ENCODE peak calls at places on chromosomes 3 and 15, in four cellular contexts. One of them, this sample, is unnamed.

GRCh38 chr3:176587089-176587488 is 610.2 kb downstream of the TBL1XR1 start:
- DNase-seq in H1: no peak
- DNase-seq in lower lobe of right lung: no peak
- DNase-seq in IMR-90: no peak
- DNase-seq in this sample: no peak

GRCh38 chr3:3127432-3128010 is 781 bp downstream of the TRNT1 start:
- DNase-seq in H1: no peak
- DNase-seq in lower lobe of right lung: no peak
- DNase-seq in IMR-90: peak
- DNase-seq in this sample: no peak

GRCh38 chr15:92848852-92849598 is 51.1 kb upstream of the CHD2 start:
- DNase-seq in H1: no peak
- DNase-seq in lower lobe of right lung: no peak
- DNase-seq in IMR-90: peak
- DNase-seq in this sample: no peak

GRCh38 chr3:48493203-48493501 is 10.8 kb downstream of the SHISA5 start:
- DNase-seq in H1: no peak
- DNase-seq in lower lobe of right lung: no peak
- DNase-seq in IMR-90: no peak
- DNase-seq in this sample: no peak

GRCh38 chr3:56782900-56783299 is 18.8 kb downstream of the ARHGEF3 start:
- DNase-seq in H1: no peak
- DNase-seq in lower lobe of right lung: no peak
- DNase-seq in IMR-90: no peak
- DNase-seq in this sample: no peak

GRCh38 chr3:39990532-39990931 is 181.1 kb downstream of the MYRIP start:
- DNase-seq in H1: peak
- DNase-seq in lower lobe of right lung: no peak
- DNase-seq in IMR-90: peak
- DNase-seq in this sample: peak

GRCh38 chr3:134364061-134364935 is 9.9 kb downstream of the AMOTL2 start:
- DNase-seq in H1: peak
- DNase-seq in lower lobe of right lung: peak
- DNase-seq in IMR-90: peak
- DNase-seq in this sample: peak

GRCh38 chr15:94840794-94841587 is 609.6 kb downstream of the MCTP2 start:
- DNase-seq in H1: no peak
- DNase-seq in lower lobe of right lung: no peak
- DNase-seq in IMR-90: peak
- DNase-seq in this sample: no peak

GRCh38 chr3:87426916-87427315 is 150.5 kb upstream of the POU1F1 start:
- DNase-seq in H1: no peak
- DNase-seq in lower lobe of right lung: no peak
- DNase-seq in IMR-90: no peak
- DNase-seq in this sample: no peak

GRCh38 chr15:90929709-90930019 is 2.7 kb downstream of the HDDC3 start:
- DNase-seq in H1: no peak
- DNase-seq in lower lobe of right lung: no peak
- DNase-seq in IMR-90: no peak
- DNase-seq in this sample: no peak

GRCh38 chr3:36447063-36447462 is 66.8 kb downstream of the STAC start:
- DNase-seq in H1: no peak
- DNase-seq in lower lobe of right lung: no peak
- DNase-seq in IMR-90: no peak
- DNase-seq in this sample: no peak

GRCh38 chr15:67097424-67097823 is 32.0 kb downstream of the SMAD3 start:
- DNase-seq in H1: no peak
- DNase-seq in lower lobe of right lung: no peak
- DNase-seq in IMR-90: no peak
- DNase-seq in this sample: no peak

GRCh38 chr3:191435981-191436380 is 25.0 kb upstream of the PYDC2 start:
- DNase-seq in H1: no peak
- DNase-seq in lower lobe of right lung: no peak
- DNase-seq in IMR-90: no peak
- DNase-seq in this sample: no peak

GRCh38 chr3:38598791-38599190 is 50.7 kb downstream of the SCN5A start:
- DNase-seq in H1: no peak
- DNase-seq in lower lobe of right lung: peak
- DNase-seq in IMR-90: no peak
- DNase-seq in this sample: no peak

GRCh38 chr3:122577409-122578028 is at the start of gene PARP15:
- DNase-seq in H1: peak
- DNase-seq in lower lobe of right lung: peak
- DNase-seq in IMR-90: no peak
- DNase-seq in this sample: no peak

GRCh38 chr3:99678023-99678422 is 39.6 kb downstream of the COL8A1 start:
- DNase-seq in H1: no peak
- DNase-seq in lower lobe of right lung: no peak
- DNase-seq in IMR-90: peak
- DNase-seq in this sample: no peak

GRCh38 chr3:126939347-126939735 is 43.6 kb upstream of the PLXNA1 start:
- DNase-seq in H1: no peak
- DNase-seq in lower lobe of right lung: no peak
- DNase-seq in IMR-90: no peak
- DNase-seq in this sample: no peak

GRCh38 chr15:62612183-62612733 is 430.3 kb upstream of the TPM1 start:
- DNase-seq in H1: no peak
- DNase-seq in lower lobe of right lung: no peak
- DNase-seq in IMR-90: no peak
- DNase-seq in this sample: no peak

GRCh38 chr3:99108508-99108907 is 207.0 kb upstream of the DCBLD2 start:
- DNase-seq in H1: no peak
- DNase-seq in lower lobe of right lung: no peak
- DNase-seq in IMR-90: peak
- DNase-seq in this sample: peak

GRCh38 chr3:177295116-177295515 is 97.8 kb upstream of the TBL1XR1 start:
- DNase-seq in H1: no peak
- DNase-seq in lower lobe of right lung: no peak
- DNase-seq in IMR-90: no peak
- DNase-seq in this sample: no peak

GRCh38 chr15:91302588-91303439 is 202.8 kb downstream of the SV2B start:
- DNase-seq in H1: peak
- DNase-seq in lower lobe of right lung: no peak
- DNase-seq in IMR-90: peak
- DNase-seq in this sample: peak

GRCh38 chr15:33007295-33007855 is 187.1 kb downstream of the FMN1 start:
- DNase-seq in H1: no peak
- DNase-seq in lower lobe of right lung: no peak
- DNase-seq in IMR-90: peak
- DNase-seq in this sample: no peak

GRCh38 chr15:48373855-48374421 is 42.7 kb downstream of the DUT start:
- DNase-seq in H1: no peak
- DNase-seq in lower lobe of right lung: peak
- DNase-seq in IMR-90: peak
- DNase-seq in this sample: no peak

GRCh38 chr15:49083471-49084284 is 37.4 kb upstream of the SECISBP2L start:
- DNase-seq in H1: no peak
- DNase-seq in lower lobe of right lung: no peak
- DNase-seq in IMR-90: peak
- DNase-seq in this sample: no peak

GRCh38 chr3:173395073-173395411 is 2.5 kb upstream of the NLGN1 start:
- DNase-seq in H1: no peak
- DNase-seq in lower lobe of right lung: no peak
- DNase-seq in IMR-90: no peak
- DNase-seq in this sample: peak

DNA sequence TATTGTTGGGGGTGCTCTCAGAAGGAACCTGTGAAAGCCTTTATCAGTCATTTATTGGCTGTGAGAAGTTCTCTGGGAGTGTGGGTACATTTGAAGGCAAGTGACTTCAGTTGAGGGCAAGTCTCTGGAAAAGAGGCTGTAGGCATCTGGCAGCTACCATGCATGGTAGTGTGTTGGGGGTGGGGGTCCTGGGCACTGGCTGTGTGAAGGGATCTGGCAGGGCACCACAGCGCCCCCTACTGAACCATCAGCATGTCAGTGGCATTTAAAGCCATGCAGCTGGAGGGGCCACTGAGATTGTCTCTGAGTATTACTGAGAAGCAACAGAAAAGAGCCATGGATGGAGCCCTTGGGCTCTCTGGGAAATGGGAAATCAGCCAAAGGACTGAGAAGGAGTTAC is 30.6 kb downstream of the CRTAP start:
- DNase-seq in H1: peak
- DNase-seq in lower lobe of right lung: no peak
- DNase-seq in IMR-90: no peak
- DNase-seq in this sample: no peak
- TF ChIP-seq CTCF in H1: peak
- TF ChIP-seq CTCF in lower lobe of right lung: peak
- TF ChIP-seq CTCF in IMR-90: peak
- TF ChIP-seq CTCF in this sample: peak

GRCh38 chr3:58334013-58334321 is 1.3 kb downstream of the PXK start:
- DNase-seq in H1: no peak
- DNase-seq in lower lobe of right lung: no peak
- DNase-seq in IMR-90: no peak
- DNase-seq in this sample: no peak
- H3K4me3 ChIP-seq in H1: peak
- H3K4me3 ChIP-seq in lower lobe of right lung: peak
- H3K4me3 ChIP-seq in IMR-90: peak
- H3K4me3 ChIP-seq in this sample: peak

DNA sequence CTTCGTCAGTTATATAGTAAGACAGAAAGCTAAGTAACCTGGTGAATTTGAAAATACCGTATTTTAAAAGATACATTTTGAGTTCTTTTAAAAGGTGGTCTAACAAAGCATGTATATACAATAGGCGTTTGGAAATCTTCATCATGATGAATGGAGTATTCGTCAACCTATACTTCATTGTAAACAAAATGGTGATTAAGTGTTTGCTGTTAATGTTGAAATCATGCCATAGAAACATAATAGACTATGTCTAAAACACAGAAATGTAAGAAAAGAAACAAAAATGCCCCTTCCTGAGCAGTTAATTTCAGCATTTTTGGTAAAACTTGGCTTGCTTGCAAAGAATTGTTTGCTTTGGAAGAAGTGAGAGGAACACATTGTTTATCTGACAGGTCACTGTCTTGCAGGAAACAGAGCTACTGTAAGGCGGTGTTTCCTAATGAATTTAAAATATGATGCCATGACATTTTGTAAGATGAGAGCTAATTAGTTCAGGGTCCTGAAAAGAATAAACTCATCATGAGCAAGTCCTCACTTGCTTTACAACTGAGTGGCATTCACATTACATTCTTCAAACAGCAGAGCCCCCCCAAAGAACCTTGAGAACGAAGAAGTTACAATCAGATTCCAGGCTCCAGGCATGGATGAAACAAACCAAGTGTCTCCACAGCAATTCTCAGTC is 126.7 kb downstream of the SERPINI1 start:
- DNase-seq in H1: no peak
- DNase-seq in lower lobe of right lung: no peak
- DNase-seq in IMR-90: no peak
- DNase-seq in this sample: no peak
- TF ChIP-seq CTCF in H1: no peak
- TF ChIP-seq CTCF in lower lobe of right lung: no peak
- TF ChIP-seq CTCF in IMR-90: no peak
- TF ChIP-seq CTCF in this sample: no peak

GRCh38 chr15:75830910-75831805 is 12.1 kb upstream of the UBE2Q2 start:
- DNase-seq in H1: no peak
- DNase-seq in lower lobe of right lung: no peak
- DNase-seq in IMR-90: no peak
- DNase-seq in this sample: no peak
- H3K4me3 ChIP-seq in H1: no peak
- H3K4me3 ChIP-seq in lower lobe of right lung: no peak
- H3K4me3 ChIP-seq in IMR-90: no peak
- H3K4me3 ChIP-seq in this sample: no peak

GRCh38 chr3:62672270-62672987 is 202.8 kb downstream of the CADPS start:
- DNase-seq in H1: no peak
- DNase-seq in lower lobe of right lung: no peak
- DNase-seq in IMR-90: no peak
- DNase-seq in this sample: no peak

GRCh38 chr3:62669161-62669560 is 206.1 kb downstream of the CADPS start:
- DNase-seq in H1: no peak
- DNase-seq in lower lobe of right lung: no peak
- DNase-seq in IMR-90: no peak
- DNase-seq in this sample: no peak

GRCh38 chr3:62665627-62666433 is 209.4 kb downstream of the CADPS start:
- DNase-seq in H1: peak
- DNase-seq in lower lobe of right lung: peak
- DNase-seq in IMR-90: peak
- DNase-seq in this sample: no peak

GRCh38 chr3:62670351-62670750 is 204.9 kb downstream of the CADPS start:
- DNase-seq in H1: no peak
- DNase-seq in lower lobe of right lung: no peak
- DNase-seq in IMR-90: no peak
- DNase-seq in this sample: no peak

DNA sequence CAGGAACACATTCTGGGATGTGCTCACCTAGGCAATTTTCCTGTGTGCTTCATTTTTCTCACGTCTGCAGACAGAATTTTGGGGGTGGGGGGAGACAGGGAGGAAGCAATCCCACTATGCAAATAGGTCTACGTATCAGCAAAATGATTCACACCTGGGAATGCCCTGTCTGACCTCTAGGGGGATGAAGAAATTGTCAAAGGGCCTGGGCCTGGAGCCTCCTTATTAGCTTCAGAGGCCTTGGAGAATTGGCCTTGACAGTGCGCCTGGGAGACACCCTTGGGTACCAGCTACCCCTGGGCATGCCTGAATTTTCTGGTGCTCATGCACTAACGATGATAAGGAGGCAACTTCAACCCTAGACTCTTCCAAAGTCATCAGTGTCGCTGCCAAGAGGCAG is 207.5 kb downstream of the CADPS start:
- DNase-seq in H1: peak
- DNase-seq in lower lobe of right lung: no peak
- DNase-seq in IMR-90: no peak
- DNase-seq in this sample: no peak
- TF ChIP-seq CTCF in H1: peak
- TF ChIP-seq CTCF in lower lobe of right lung: no peak
- TF ChIP-seq CTCF in IMR-90: no peak
- TF ChIP-seq CTCF in this sample: peak

DNA sequence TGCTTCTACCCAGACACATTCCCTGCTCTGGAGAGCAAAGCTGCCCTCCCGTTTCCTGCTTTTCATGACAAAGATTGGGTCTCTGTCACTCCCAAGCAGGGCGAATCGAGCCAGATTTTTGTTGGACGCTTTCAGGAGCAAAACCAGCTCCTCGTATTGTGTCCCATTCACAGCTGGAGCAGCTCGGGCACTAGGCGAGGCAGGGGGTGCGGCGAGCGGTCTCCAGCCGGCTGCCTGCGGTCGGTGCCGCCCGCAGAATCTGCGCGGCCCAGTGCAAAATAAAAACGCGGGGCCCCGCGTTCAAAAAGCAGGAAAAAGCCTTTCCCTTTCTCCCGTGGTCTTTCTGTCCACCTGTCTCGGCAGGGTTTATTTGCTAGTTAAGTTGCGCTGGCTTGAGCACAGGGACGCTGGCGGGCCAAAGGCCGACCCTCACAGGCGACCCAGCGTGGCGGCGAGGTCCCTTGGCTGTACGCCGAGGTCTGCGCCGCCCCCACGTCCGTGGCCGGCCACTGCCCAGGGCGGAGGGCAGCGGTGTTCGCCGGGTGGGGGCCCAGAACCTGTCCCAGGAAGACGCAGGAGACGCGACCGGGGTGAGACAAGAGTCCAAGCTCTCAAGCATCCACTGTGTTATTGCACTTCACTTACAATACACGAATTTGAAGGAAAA is 71.2 kb downstream of the CYP19A1 start:
- DNase-seq in H1: peak
- DNase-seq in lower lobe of right lung: no peak
- DNase-seq in IMR-90: no peak
- DNase-seq in this sample: no peak
- H3K4me3 ChIP-seq in H1: peak
- H3K4me3 ChIP-seq in lower lobe of right lung: peak
- H3K4me3 ChIP-seq in IMR-90: peak
- H3K4me3 ChIP-seq in this sample: peak

GRCh38 chr15:79352206-79352605 is 41.3 kb downstream of the TMED3 start:
- DNase-seq in H1: no peak
- DNase-seq in lower lobe of right lung: no peak
- DNase-seq in IMR-90: no peak
- DNase-seq in this sample: no peak

GRCh38 chr15:79349526-79349925 is 38.6 kb downstream of the TMED3 start:
- DNase-seq in H1: no peak
- DNase-seq in lower lobe of right lung: no peak
- DNase-seq in IMR-90: no peak
- DNase-seq in this sample: no peak
- TF ChIP-seq CTCF in H1: no peak
- TF ChIP-seq CTCF in lower lobe of right lung: no peak
- TF ChIP-seq CTCF in IMR-90: no peak
- TF ChIP-seq CTCF in this sample: no peak

This sample was measured in epithelial cell of proximal tubule.